ENCODE peak calls at places on chromosomes 12 and 14, in seven cellular contexts. M is neural progenitor cell; N is naive thymus-derived CD4-positive, alpha-beta T cell; I is CD8-positive, alpha-beta memory T cell; G is endothelial cell of umbilical vein; K is mucosa of descending colon; W is MG63. Q is an unnamed sample. For H3K36me3, the result is how much of the 10 kb centered on the place peaks cover.

GRCh38 chr12:7108042-7108927 is 729 bp downstream of the C1RL start:
- DNase-seq in M (peak), N (peak), I (peak), G (peak), K (peak), W (no peak), Q (peak)

GRCh38 chr14:74697543-74697942 is 15.3 kb downstream of the AREL1 start:
- DNase-seq in M (no peak), N (no peak), I (no peak), G (no peak), K (no peak), W (no peak), Q (peak)

GRCh38 chr14:80587096-80587724 is 354.3 kb downstream of the CEP128 start:
- DNase-seq in M (peak), N (no peak), I (peak), G (peak), K (peak), W (no peak), Q (peak)

GRCh38 chr14:92207012-92207927 is 85.5 kb downstream of the CPSF2 start:
- DNase-seq in M (peak), N (no peak), I (no peak), G (no peak), K (peak), W (no peak), Q (no peak)

GRCh38 chr14:55610717-55611370 is 30.8 kb downstream of the KTN1 start:
- DNase-seq in M (no peak), N (no peak), I (no peak), G (no peak), K (no peak), W (no peak), Q (no peak)

GRCh38 chr12:92244036-92244435 is 98.4 kb upstream of the BTG1 start:
- DNase-seq in M (no peak), N (no peak), I (no peak), G (peak), K (peak), W (no peak), Q (no peak)

GRCh38 chr12:7142809-7143465 is 12.8 kb downstream of the CLSTN3 start:
- DNase-seq in M (no peak), N (no peak), I (no peak), G (no peak), K (no peak), W (no peak), Q (no peak)

GRCh38 chr12:13222076-13222475 is 25.6 kb downstream of the EMP1 start:
- DNase-seq in M (no peak), N (no peak), I (no peak), G (no peak), K (peak), W (peak), Q (no peak)

GRCh38 chr12:65895759-65896656 is 71.7 kb downstream of the HMGA2 start:
- DNase-seq in M (peak), N (no peak), I (no peak), G (no peak), K (no peak), W (no peak), Q (no peak)

GRCh38 chr12:129753596-129753995 is 150.2 kb downstream of the TMEM132D start:
- DNase-seq in M (no peak), N (no peak), I (no peak), G (no peak), K (no peak), W (no peak), Q (peak)
- H3K36me3 ChIP-seq in M (under half), N (under half), I (under half), G (under half), K (under half), W (under half), Q (under half)

GRCh38 chr14:67782090-67782489 is 34.3 kb downstream of the ZFYVE26 start:
- DNase-seq in M (no peak), N (no peak), I (no peak), G (no peak), K (no peak), W (no peak), Q (no peak)

GRCh38 chr14:67773844-67774377 is 42.5 kb downstream of the ZFYVE26 start:
- DNase-seq in M (no peak), N (no peak), I (no peak), G (no peak), K (no peak), W (no peak), Q (no peak)

GRCh38 chr14:67776653-67777322 is 39.6 kb downstream of the ZFYVE26 start:
- DNase-seq in M (no peak), N (no peak), I (no peak), G (no peak), K (no peak), W (no peak), Q (no peak)
- H3K36me3 ChIP-seq in M (under half), N (under half), I (half or more), G (under half), K (under half), W (under half), Q (under half)

DNA sequence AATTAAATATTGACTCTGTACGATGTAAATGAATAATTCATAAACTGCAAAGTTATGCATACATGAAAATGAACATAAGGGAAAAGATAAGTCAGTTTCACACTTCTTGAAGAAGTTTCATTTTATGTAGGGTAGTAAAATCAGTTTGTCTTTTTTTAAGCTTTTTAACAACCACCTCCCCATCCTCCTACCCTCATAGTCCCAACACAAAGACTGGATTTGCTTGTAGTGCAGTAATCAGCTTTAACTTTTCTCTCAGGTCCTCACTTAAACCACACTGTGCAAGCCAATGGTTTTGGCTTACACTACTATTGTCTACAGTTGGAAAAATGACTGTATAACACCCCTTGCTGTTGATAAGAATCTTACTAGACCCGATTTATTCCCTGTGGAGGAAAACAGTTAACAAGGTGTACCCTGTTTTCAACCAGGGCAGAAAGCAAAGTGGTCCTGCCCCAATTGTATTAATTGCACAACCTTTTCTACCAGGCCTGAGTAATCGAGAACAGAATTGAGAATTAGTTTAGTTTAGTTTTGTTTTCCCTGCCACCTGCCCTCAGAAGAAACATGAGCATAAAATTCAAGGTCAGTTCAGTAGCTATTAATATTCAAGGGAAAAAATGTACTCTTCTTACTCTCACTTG is 44.0 kb downstream of the NIN start:
- DNase-seq in M (no peak), N (no peak), I (no peak), G (no peak), K (no peak), W (no peak), Q (no peak)
- H3K36me3 ChIP-seq in M (under half), N (under half), I (under half), G (under half), K (under half), W (under half), Q (under half)

GRCh38 chr12:123941000-123941399 is 31.6 kb downstream of the CCDC92 start:
- DNase-seq in M (no peak), N (no peak), I (no peak), G (no peak), K (no peak), W (no peak), Q (no peak)
- H3K36me3 ChIP-seq in M (under half), N (under half), I (under half), G (under half), K (under half), W (under half), Q (under half)

GRCh38 chr14:90301580-90302181 is 30.1 kb downstream of the NRDE2 start:
- DNase-seq in M (peak), N (no peak), I (peak), G (peak), K (no peak), W (no peak), Q (peak)
- H3K36me3 ChIP-seq in M (under half), N (under half), I (under half), G (under half), K (under half), W (under half), Q (under half)

DNA sequence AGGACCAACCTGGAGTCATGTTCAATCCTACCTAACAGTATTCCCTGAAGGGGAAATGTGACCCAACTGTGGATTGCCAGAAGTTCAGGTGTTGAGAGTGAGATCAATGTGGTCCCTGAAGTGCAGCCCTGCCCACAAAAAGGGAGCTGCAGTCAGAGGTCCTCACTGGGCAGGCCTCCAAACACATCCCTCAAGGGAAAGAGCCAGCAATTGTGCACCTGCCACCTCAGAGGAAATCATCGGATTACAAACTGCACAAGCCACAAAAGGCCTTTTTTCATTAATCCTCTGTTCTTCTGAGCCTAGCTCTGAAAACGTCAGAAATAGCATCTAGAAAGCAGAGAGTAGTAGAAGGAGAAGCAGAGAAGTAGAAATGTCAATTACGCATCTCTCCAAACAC is 10.8 kb upstream of the MDM1 start:
- DNase-seq in M (no peak), N (no peak), I (no peak), G (no peak), K (no peak), W (no peak), Q (no peak)
- H3K36me3 ChIP-seq in M (under half), N (under half), I (under half), G (under half), K (under half), W (under half), Q (under half)

DNA sequence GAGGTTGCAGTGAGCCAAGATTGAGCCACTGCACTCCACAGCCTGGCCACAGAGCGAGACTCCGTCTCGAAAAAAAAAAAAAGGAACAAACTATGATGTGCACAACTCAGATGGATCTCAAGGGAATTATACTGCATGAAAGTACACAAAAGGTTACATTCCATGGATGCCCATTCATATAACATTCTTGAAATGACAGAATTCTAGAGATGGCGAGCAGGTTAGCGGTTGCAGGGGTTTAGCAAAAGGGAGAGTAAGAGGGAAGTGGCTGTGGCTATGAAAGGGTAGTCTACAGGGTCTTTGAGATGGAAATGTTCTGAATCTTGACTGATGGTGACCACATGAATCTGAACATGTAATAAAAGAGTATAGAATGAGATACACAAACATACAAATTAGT is 49.7 kb downstream of the CKB start:
- DNase-seq in M (no peak), N (no peak), I (no peak), G (no peak), K (no peak), W (no peak), Q (no peak)
- H3K36me3 ChIP-seq in M (under half), N (under half), I (under half), G (under half), K (under half), W (under half), Q (under half)

GRCh38 chr14:58296731-58297130 is 1.6 kb upstream of the ARID4A start:
- DNase-seq in M (no peak), N (no peak), I (no peak), G (peak), K (no peak), W (no peak), Q (no peak)

GRCh38 chr14:58297762-58298476 is 436 bp upstream of the ARID4A start:
- DNase-seq in M (peak), N (peak), I (peak), G (peak), K (peak), W (peak), Q (peak)

GRCh38 chr14:58292192-58292591 is 6.2 kb upstream of the ARID4A start:
- DNase-seq in M (no peak), N (no peak), I (no peak), G (no peak), K (no peak), W (no peak), Q (no peak)

GRCh38 chr14:58297412-58297761 is 968 bp upstream of the ARID4A start:
- DNase-seq in M (peak), N (no peak), I (no peak), G (no peak), K (no peak), W (no peak), Q (no peak)

GRCh38 chr14:58294201-58294600 is 4.2 kb upstream of the ARID4A start:
- DNase-seq in M (no peak), N (no peak), I (no peak), G (no peak), K (no peak), W (no peak), Q (no peak)
- H3K36me3 ChIP-seq in M (under half), N (under half), I (under half), G (under half), K (under half), W (under half), Q (under half)

DNA sequence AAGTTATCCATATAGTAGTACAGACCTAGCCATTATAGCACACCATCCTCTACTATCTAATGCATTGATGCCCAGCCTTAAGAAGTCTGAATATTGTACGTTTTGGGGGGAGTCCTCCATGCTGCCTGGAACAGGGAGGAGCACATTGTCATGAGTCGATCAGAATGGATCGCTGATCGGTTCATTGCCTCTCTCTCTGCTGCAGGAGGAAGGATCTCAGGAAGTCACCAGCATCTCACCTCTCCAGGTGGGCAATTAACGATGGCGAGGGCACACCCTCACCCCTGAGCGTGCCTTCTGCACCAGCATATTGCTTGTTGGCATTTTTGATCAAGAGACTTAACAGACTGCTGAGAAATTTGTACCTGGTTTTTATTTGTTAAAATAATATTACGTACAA is 11.5 kb downstream of the CCND2 start:
- DNase-seq in M (no peak), N (no peak), I (no peak), G (no peak), K (no peak), W (no peak), Q (no peak)
- H3K36me3 ChIP-seq in M (under half), N (half or more), I (half or more), G (under half), K (under half), W (under half), Q (under half)

Q was measured in fibroblast of lung.